ENCODE peak calls at places on chromosomes 7 and 10, in eight cellular contexts. One of them, this sample, is unnamed.
A peak's percentile ranks its signal among the peaks of the same experiment; 100 is the strongest.

GRCh38 chr7:155584763-155585531 is 38.6 kb upstream of the CNPY1 start:
- DNase-seq in stimulated activated CD8-positive, alpha-beta memory T cell treated with anti-CD3 and anti-CD28 coated beads, Interleukin-12 subunit alpha, Interleukin-12 subunit beta, amount 100 ng/mL, for 1 hour: no peak
- DNase-seq in AG08396: no peak
- DNase-seq in activated naive CD4-positive, alpha-beta T cell: no peak
- DNase-seq in activated T-cell treated with anti-CD3 and anti-CD28 coated beads, Interleukin-2, amount 50 U/mL, for 4 hours: no peak
- DNase-seq in amniotic epithelial cell: no peak
- DNase-seq in GM12891: no peak
- DNase-seq in epithelial cell of proximal tubule: no peak
- DNase-seq in this sample: no peak

GRCh38 chr7:155167706-155168365 is 97.7 kb downstream of the HTR5A start:
- DNase-seq in stimulated activated CD8-positive, alpha-beta memory T cell treated with anti-CD3 and anti-CD28 coated beads, Interleukin-12 subunit alpha, Interleukin-12 subunit beta, amount 100 ng/mL, for 1 hour: no peak
- DNase-seq in epithelial cell of proximal tubule: no peak
- DNase-seq in activated T-cell treated with anti-CD3 and anti-CD28 coated beads, Interleukin-2, amount 50 U/mL, for 4 hours: no peak
- DNase-seq in activated naive CD4-positive, alpha-beta T cell: no peak
- DNase-seq in AG08396: no peak
- DNase-seq in amniotic epithelial cell: no peak
- DNase-seq in GM12891: no peak
- DNase-seq in this sample: no peak

GRCh38 chr7:18788026-18788425 is 292.5 kb downstream of the HDAC9 start:
- DNase-seq in activated naive CD4-positive, alpha-beta T cell: no peak
- DNase-seq in GM12891: no peak
- DNase-seq in epithelial cell of proximal tubule: no peak
- DNase-seq in activated T-cell treated with anti-CD3 and anti-CD28 coated beads, Interleukin-2, amount 50 U/mL, for 4 hours: no peak
- DNase-seq in amniotic epithelial cell: peak; percentile 47
- DNase-seq in stimulated activated CD8-positive, alpha-beta memory T cell treated with anti-CD3 and anti-CD28 coated beads, Interleukin-12 subunit alpha, Interleukin-12 subunit beta, amount 100 ng/mL, for 1 hour: no peak
- DNase-seq in AG08396: no peak
- DNase-seq in this sample: no peak

GRCh38 chr10:36048236-36048635 is 406.1 kb upstream of the FZD8 start:
- DNase-seq in activated T-cell treated with anti-CD3 and anti-CD28 coated beads, Interleukin-2, amount 50 U/mL, for 4 hours: no peak
- DNase-seq in AG08396: no peak
- DNase-seq in stimulated activated CD8-positive, alpha-beta memory T cell treated with anti-CD3 and anti-CD28 coated beads, Interleukin-12 subunit alpha, Interleukin-12 subunit beta, amount 100 ng/mL, for 1 hour: no peak
- DNase-seq in activated naive CD4-positive, alpha-beta T cell: no peak
- DNase-seq in GM12891: no peak
- DNase-seq in amniotic epithelial cell: no peak
- DNase-seq in epithelial cell of proximal tubule: no peak
- DNase-seq in this sample: no peak

GRCh38 chr10:52961298-52961697 is 188.7 kb upstream of the MBL2 start:
- DNase-seq in AG08396: no peak
- DNase-seq in activated naive CD4-positive, alpha-beta T cell: no peak
- DNase-seq in GM12891: no peak
- DNase-seq in activated T-cell treated with anti-CD3 and anti-CD28 coated beads, Interleukin-2, amount 50 U/mL, for 4 hours: no peak
- DNase-seq in epithelial cell of proximal tubule: no peak
- DNase-seq in amniotic epithelial cell: no peak
- DNase-seq in stimulated activated CD8-positive, alpha-beta memory T cell treated with anti-CD3 and anti-CD28 coated beads, Interleukin-12 subunit alpha, Interleukin-12 subunit beta, amount 100 ng/mL, for 1 hour: no peak
- DNase-seq in this sample: no peak

GRCh38 chr10:28135258-28135657 is 136.4 kb upstream of the ODAD2 start:
- DNase-seq in stimulated activated CD8-positive, alpha-beta memory T cell treated with anti-CD3 and anti-CD28 coated beads, Interleukin-12 subunit alpha, Interleukin-12 subunit beta, amount 100 ng/mL, for 1 hour: no peak
- DNase-seq in GM12891: no peak
- DNase-seq in amniotic epithelial cell: no peak
- DNase-seq in activated naive CD4-positive, alpha-beta T cell: no peak
- DNase-seq in AG08396: no peak
- DNase-seq in epithelial cell of proximal tubule: no peak
- DNase-seq in activated T-cell treated with anti-CD3 and anti-CD28 coated beads, Interleukin-2, amount 50 U/mL, for 4 hours: no peak
- DNase-seq in this sample: no peak

GRCh38 chr7:95493247-95493646 is 7.5 kb downstream of the ASB4 start:
- DNase-seq in GM12891: no peak
- DNase-seq in activated naive CD4-positive, alpha-beta T cell: no peak
- DNase-seq in amniotic epithelial cell: peak; percentile 59
- DNase-seq in epithelial cell of proximal tubule: no peak
- DNase-seq in stimulated activated CD8-positive, alpha-beta memory T cell treated with anti-CD3 and anti-CD28 coated beads, Interleukin-12 subunit alpha, Interleukin-12 subunit beta, amount 100 ng/mL, for 1 hour: no peak
- DNase-seq in activated T-cell treated with anti-CD3 and anti-CD28 coated beads, Interleukin-2, amount 50 U/mL, for 4 hours: no peak
- DNase-seq in AG08396: no peak
- DNase-seq in this sample: no peak

GRCh38 chr10:118832242-118832651 is 77.5 kb upstream of the CACUL1 start:
- DNase-seq in GM12891: no peak
- DNase-seq in activated naive CD4-positive, alpha-beta T cell: no peak
- DNase-seq in AG08396: peak; percentile 57
- DNase-seq in epithelial cell of proximal tubule: no peak
- DNase-seq in stimulated activated CD8-positive, alpha-beta memory T cell treated with anti-CD3 and anti-CD28 coated beads, Interleukin-12 subunit alpha, Interleukin-12 subunit beta, amount 100 ng/mL, for 1 hour: no peak
- DNase-seq in activated T-cell treated with anti-CD3 and anti-CD28 coated beads, Interleukin-2, amount 50 U/mL, for 4 hours: no peak
- DNase-seq in amniotic epithelial cell: peak; percentile 8
- DNase-seq in this sample: peak; percentile 31

GRCh38 chr7:97001656-97002554 is 3.4 kb upstream of the DLX6 start:
- DNase-seq in AG08396: no peak
- DNase-seq in amniotic epithelial cell: no peak
- DNase-seq in activated naive CD4-positive, alpha-beta T cell: no peak
- DNase-seq in epithelial cell of proximal tubule: no peak
- DNase-seq in stimulated activated CD8-positive, alpha-beta memory T cell treated with anti-CD3 and anti-CD28 coated beads, Interleukin-12 subunit alpha, Interleukin-12 subunit beta, amount 100 ng/mL, for 1 hour: no peak
- DNase-seq in activated T-cell treated with anti-CD3 and anti-CD28 coated beads, Interleukin-2, amount 50 U/mL, for 4 hours: no peak
- DNase-seq in GM12891: no peak
- DNase-seq in this sample: no peak

GRCh38 chr7:108246227-108246837 is 116.2 kb upstream of the LAMB4 start:
- DNase-seq in AG08396: peak; percentile 76
- DNase-seq in amniotic epithelial cell: peak; percentile 78
- DNase-seq in activated naive CD4-positive, alpha-beta T cell: no peak
- DNase-seq in stimulated activated CD8-positive, alpha-beta memory T cell treated with anti-CD3 and anti-CD28 coated beads, Interleukin-12 subunit alpha, Interleukin-12 subunit beta, amount 100 ng/mL, for 1 hour: no peak
- DNase-seq in GM12891: no peak
- DNase-seq in activated T-cell treated with anti-CD3 and anti-CD28 coated beads, Interleukin-2, amount 50 U/mL, for 4 hours: no peak
- DNase-seq in epithelial cell of proximal tubule: peak; percentile 100
- DNase-seq in this sample: peak; percentile 52

GRCh38 chr10:7279303-7279702 is 131.5 kb downstream of the SFMBT2 start:
- DNase-seq in epithelial cell of proximal tubule: no peak
- DNase-seq in stimulated activated CD8-positive, alpha-beta memory T cell treated with anti-CD3 and anti-CD28 coated beads, Interleukin-12 subunit alpha, Interleukin-12 subunit beta, amount 100 ng/mL, for 1 hour: no peak
- DNase-seq in GM12891: no peak
- DNase-seq in activated T-cell treated with anti-CD3 and anti-CD28 coated beads, Interleukin-2, amount 50 U/mL, for 4 hours: no peak
- DNase-seq in activated naive CD4-positive, alpha-beta T cell: no peak
- DNase-seq in amniotic epithelial cell: no peak
- DNase-seq in AG08396: no peak
- DNase-seq in this sample: no peak

GRCh38 chr10:95356190-95356955 is 65.6 kb upstream of the PDLIM1 start:
- DNase-seq in epithelial cell of proximal tubule: no peak
- DNase-seq in amniotic epithelial cell: no peak
- DNase-seq in GM12891: no peak
- DNase-seq in AG08396: no peak
- DNase-seq in stimulated activated CD8-positive, alpha-beta memory T cell treated with anti-CD3 and anti-CD28 coated beads, Interleukin-12 subunit alpha, Interleukin-12 subunit beta, amount 100 ng/mL, for 1 hour: no peak
- DNase-seq in activated naive CD4-positive, alpha-beta T cell: no peak
- DNase-seq in activated T-cell treated with anti-CD3 and anti-CD28 coated beads, Interleukin-2, amount 50 U/mL, for 4 hours: no peak
- DNase-seq in this sample: no peak

GRCh38 chr10:116038259-116038658 is 234.7 kb downstream of the GFRA1 start:
- DNase-seq in GM12891: no peak
- DNase-seq in AG08396: peak; percentile 27
- DNase-seq in amniotic epithelial cell: peak; percentile 56
- DNase-seq in stimulated activated CD8-positive, alpha-beta memory T cell treated with anti-CD3 and anti-CD28 coated beads, Interleukin-12 subunit alpha, Interleukin-12 subunit beta, amount 100 ng/mL, for 1 hour: no peak
- DNase-seq in activated naive CD4-positive, alpha-beta T cell: no peak
- DNase-seq in activated T-cell treated with anti-CD3 and anti-CD28 coated beads, Interleukin-2, amount 50 U/mL, for 4 hours: no peak
- DNase-seq in epithelial cell of proximal tubule: peak; percentile 35
- DNase-seq in this sample: no peak

GRCh38 chr10:68553599-68553998 is 6.5 kb upstream of the TET1 start:
- DNase-seq in stimulated activated CD8-positive, alpha-beta memory T cell treated with anti-CD3 and anti-CD28 coated beads, Interleukin-12 subunit alpha, Interleukin-12 subunit beta, amount 100 ng/mL, for 1 hour: no peak
- DNase-seq in epithelial cell of proximal tubule: no peak
- DNase-seq in AG08396: no peak
- DNase-seq in GM12891: no peak
- DNase-seq in amniotic epithelial cell: no peak
- DNase-seq in activated T-cell treated with anti-CD3 and anti-CD28 coated beads, Interleukin-2, amount 50 U/mL, for 4 hours: no peak
- DNase-seq in activated naive CD4-positive, alpha-beta T cell: no peak
- DNase-seq in this sample: no peak

GRCh38 chr7:20330176-20330796 is 414 bp upstream of the ITGB8 start:
- DNase-seq in amniotic epithelial cell: peak; percentile 93
- DNase-seq in GM12891: peak; percentile 59
- DNase-seq in activated T-cell treated with anti-CD3 and anti-CD28 coated beads, Interleukin-2, amount 50 U/mL, for 4 hours: peak; percentile 19
- DNase-seq in epithelial cell of proximal tubule: peak; percentile 92
- DNase-seq in activated naive CD4-positive, alpha-beta T cell: no peak
- DNase-seq in stimulated activated CD8-positive, alpha-beta memory T cell treated with anti-CD3 and anti-CD28 coated beads, Interleukin-12 subunit alpha, Interleukin-12 subunit beta, amount 100 ng/mL, for 1 hour: no peak
- DNase-seq in AG08396: peak; percentile 89
- DNase-seq in this sample: peak; percentile 79

GRCh38 chr10:51564896-51565505 is 134.4 kb downstream of the CSTF2T start:
- DNase-seq in stimulated activated CD8-positive, alpha-beta memory T cell treated with anti-CD3 and anti-CD28 coated beads, Interleukin-12 subunit alpha, Interleukin-12 subunit beta, amount 100 ng/mL, for 1 hour: no peak
- DNase-seq in activated T-cell treated with anti-CD3 and anti-CD28 coated beads, Interleukin-2, amount 50 U/mL, for 4 hours: no peak
- DNase-seq in activated naive CD4-positive, alpha-beta T cell: no peak
- DNase-seq in AG08396: no peak
- DNase-seq in amniotic epithelial cell: no peak
- DNase-seq in GM12891: no peak
- DNase-seq in epithelial cell of proximal tubule: no peak
- DNase-seq in this sample: no peak

GRCh38 chr10:122060250-122060649 is 71.3 kb downstream of the TACC2 start:
- DNase-seq in GM12891: no peak
- DNase-seq in AG08396: no peak
- DNase-seq in activated T-cell treated with anti-CD3 and anti-CD28 coated beads, Interleukin-2, amount 50 U/mL, for 4 hours: no peak
- DNase-seq in stimulated activated CD8-positive, alpha-beta memory T cell treated with anti-CD3 and anti-CD28 coated beads, Interleukin-12 subunit alpha, Interleukin-12 subunit beta, amount 100 ng/mL, for 1 hour: no peak
- DNase-seq in amniotic epithelial cell: no peak
- DNase-seq in activated naive CD4-positive, alpha-beta T cell: no peak
- DNase-seq in epithelial cell of proximal tubule: no peak
- DNase-seq in this sample: peak; percentile 38

GRCh38 chr7:136071106-136071505 is 93.9 kb upstream of the MTPN start:
- DNase-seq in GM12891: no peak
- DNase-seq in amniotic epithelial cell: peak; percentile 85
- DNase-seq in activated naive CD4-positive, alpha-beta T cell: no peak
- DNase-seq in activated T-cell treated with anti-CD3 and anti-CD28 coated beads, Interleukin-2, amount 50 U/mL, for 4 hours: no peak
- DNase-seq in AG08396: no peak
- DNase-seq in epithelial cell of proximal tubule: no peak
- DNase-seq in stimulated activated CD8-positive, alpha-beta memory T cell treated with anti-CD3 and anti-CD28 coated beads, Interleukin-12 subunit alpha, Interleukin-12 subunit beta, amount 100 ng/mL, for 1 hour: no peak
- DNase-seq in this sample: no peak

GRCh38 chr7:32043688-32044087 is 26.5 kb downstream of the PDE1C start:
- DNase-seq in GM12891: no peak
- DNase-seq in activated T-cell treated with anti-CD3 and anti-CD28 coated beads, Interleukin-2, amount 50 U/mL, for 4 hours: no peak
- DNase-seq in activated naive CD4-positive, alpha-beta T cell: no peak
- DNase-seq in amniotic epithelial cell: peak; percentile 33
- DNase-seq in stimulated activated CD8-positive, alpha-beta memory T cell treated with anti-CD3 and anti-CD28 coated beads, Interleukin-12 subunit alpha, Interleukin-12 subunit beta, amount 100 ng/mL, for 1 hour: no peak
- DNase-seq in AG08396: no peak
- DNase-seq in epithelial cell of proximal tubule: peak; percentile 93
- DNase-seq in this sample: no peak

GRCh38 chr10:58565256-58565655 is 52.6 kb downstream of the BICC1 start:
- DNase-seq in GM12891: no peak
- DNase-seq in activated naive CD4-positive, alpha-beta T cell: no peak
- DNase-seq in stimulated activated CD8-positive, alpha-beta memory T cell treated with anti-CD3 and anti-CD28 coated beads, Interleukin-12 subunit alpha, Interleukin-12 subunit beta, amount 100 ng/mL, for 1 hour: no peak
- DNase-seq in epithelial cell of proximal tubule: no peak
- DNase-seq in AG08396: no peak
- DNase-seq in activated T-cell treated with anti-CD3 and anti-CD28 coated beads, Interleukin-2, amount 50 U/mL, for 4 hours: no peak
- DNase-seq in amniotic epithelial cell: no peak
- DNase-seq in this sample: no peak

GRCh38 chr10:121070257-121070656 is 219.1 kb downstream of the WDR11 start:
- DNase-seq in activated T-cell treated with anti-CD3 and anti-CD28 coated beads, Interleukin-2, amount 50 U/mL, for 4 hours: no peak
- DNase-seq in AG08396: no peak
- DNase-seq in stimulated activated CD8-positive, alpha-beta memory T cell treated with anti-CD3 and anti-CD28 coated beads, Interleukin-12 subunit alpha, Interleukin-12 subunit beta, amount 100 ng/mL, for 1 hour: no peak
- DNase-seq in GM12891: no peak
- DNase-seq in amniotic epithelial cell: no peak
- DNase-seq in activated naive CD4-positive, alpha-beta T cell: no peak
- DNase-seq in epithelial cell of proximal tubule: no peak
- DNase-seq in this sample: no peak

GRCh38 chr10:23417254-23417653 is 21.6 kb upstream of the OTUD1 start:
- DNase-seq in GM12891: no peak
- DNase-seq in amniotic epithelial cell: no peak
- DNase-seq in activated T-cell treated with anti-CD3 and anti-CD28 coated beads, Interleukin-2, amount 50 U/mL, for 4 hours: no peak
- DNase-seq in epithelial cell of proximal tubule: no peak
- DNase-seq in AG08396: no peak
- DNase-seq in stimulated activated CD8-positive, alpha-beta memory T cell treated with anti-CD3 and anti-CD28 coated beads, Interleukin-12 subunit alpha, Interleukin-12 subunit beta, amount 100 ng/mL, for 1 hour: no peak
- DNase-seq in activated naive CD4-positive, alpha-beta T cell: no peak
- DNase-seq in this sample: no peak

GRCh38 chr10:4174197-4174596 is 389.2 kb upstream of the KLF6 start:
- DNase-seq in activated naive CD4-positive, alpha-beta T cell: no peak
- DNase-seq in activated T-cell treated with anti-CD3 and anti-CD28 coated beads, Interleukin-2, amount 50 U/mL, for 4 hours: no peak
- DNase-seq in GM12891: no peak
- DNase-seq in epithelial cell of proximal tubule: no peak
- DNase-seq in stimulated activated CD8-positive, alpha-beta memory T cell treated with anti-CD3 and anti-CD28 coated beads, Interleukin-12 subunit alpha, Interleukin-12 subunit beta, amount 100 ng/mL, for 1 hour: no peak
- DNase-seq in amniotic epithelial cell: no peak
- DNase-seq in AG08396: no peak
- DNase-seq in this sample: no peak

GRCh38 chr10:131195116-131195515 is 116.4 kb downstream of the TCERG1L start:
- DNase-seq in GM12891: no peak
- DNase-seq in epithelial cell of proximal tubule: no peak
- DNase-seq in AG08396: no peak
- DNase-seq in stimulated activated CD8-positive, alpha-beta memory T cell treated with anti-CD3 and anti-CD28 coated beads, Interleukin-12 subunit alpha, Interleukin-12 subunit beta, amount 100 ng/mL, for 1 hour: no peak
- DNase-seq in activated T-cell treated with anti-CD3 and anti-CD28 coated beads, Interleukin-2, amount 50 U/mL, for 4 hours: no peak
- DNase-seq in activated naive CD4-positive, alpha-beta T cell: no peak
- DNase-seq in amniotic epithelial cell: no peak
- DNase-seq in this sample: no peak

GRCh38 chr10:53487019-53487983 is 714.7 kb upstream of the MBL2 start:
- DNase-seq in AG08396: no peak
- DNase-seq in activated T-cell treated with anti-CD3 and anti-CD28 coated beads, Interleukin-2, amount 50 U/mL, for 4 hours: no peak
- DNase-seq in GM12891: no peak
- DNase-seq in amniotic epithelial cell: no peak
- DNase-seq in epithelial cell of proximal tubule: no peak
- DNase-seq in stimulated activated CD8-positive, alpha-beta memory T cell treated with anti-CD3 and anti-CD28 coated beads, Interleukin-12 subunit alpha, Interleukin-12 subunit beta, amount 100 ng/mL, for 1 hour: no peak
- DNase-seq in activated naive CD4-positive, alpha-beta T cell: no peak
- DNase-seq in this sample: no peak

GRCh38 chr10:98399784-98400183 is 15.2 kb downstream of the PYROXD2 start:
- DNase-seq in AG08396: no peak
- DNase-seq in activated T-cell treated with anti-CD3 and anti-CD28 coated beads, Interleukin-2, amount 50 U/mL, for 4 hours: no peak
- DNase-seq in stimulated activated CD8-positive, alpha-beta memory T cell treated with anti-CD3 and anti-CD28 coated beads, Interleukin-12 subunit alpha, Interleukin-12 subunit beta, amount 100 ng/mL, for 1 hour: no peak
- DNase-seq in GM12891: no peak
- DNase-seq in epithelial cell of proximal tubule: no peak
- DNase-seq in activated naive CD4-positive, alpha-beta T cell: no peak
- DNase-seq in amniotic epithelial cell: no peak
- DNase-seq in this sample: no peak

GRCh38 chr7:155702616-155703015 is 58.2 kb downstream of the RBM33 start:
- DNase-seq in stimulated activated CD8-positive, alpha-beta memory T cell treated with anti-CD3 and anti-CD28 coated beads, Interleukin-12 subunit alpha, Interleukin-12 subunit beta, amount 100 ng/mL, for 1 hour: no peak
- DNase-seq in activated T-cell treated with anti-CD3 and anti-CD28 coated beads, Interleukin-2, amount 50 U/mL, for 4 hours: no peak
- DNase-seq in GM12891: no peak
- DNase-seq in epithelial cell of proximal tubule: no peak
- DNase-seq in amniotic epithelial cell: peak; percentile 10
- DNase-seq in AG08396: no peak
- DNase-seq in activated naive CD4-positive, alpha-beta T cell: no peak
- DNase-seq in this sample: no peak

GRCh38 chr7:112414855-112415490 is 35.3 kb upstream of the IFRD1 start:
- DNase-seq in activated T-cell treated with anti-CD3 and anti-CD28 coated beads, Interleukin-2, amount 50 U/mL, for 4 hours: no peak
- DNase-seq in activated naive CD4-positive, alpha-beta T cell: no peak
- DNase-seq in amniotic epithelial cell: peak; percentile 51
- DNase-seq in GM12891: no peak
- DNase-seq in epithelial cell of proximal tubule: no peak
- DNase-seq in AG08396: peak; percentile 29
- DNase-seq in stimulated activated CD8-positive, alpha-beta memory T cell treated with anti-CD3 and anti-CD28 coated beads, Interleukin-12 subunit alpha, Interleukin-12 subunit beta, amount 100 ng/mL, for 1 hour: no peak
- DNase-seq in this sample: peak; percentile 22

GRCh38 chr7:32929430-32930161 is 27.6 kb upstream of the FKBP9 start:
- DNase-seq in epithelial cell of proximal tubule: no peak
- DNase-seq in amniotic epithelial cell: peak; percentile 61
- DNase-seq in GM12891: no peak
- DNase-seq in AG08396: no peak
- DNase-seq in activated naive CD4-positive, alpha-beta T cell: no peak
- DNase-seq in activated T-cell treated with anti-CD3 and anti-CD28 coated beads, Interleukin-2, amount 50 U/mL, for 4 hours: no peak
- DNase-seq in stimulated activated CD8-positive, alpha-beta memory T cell treated with anti-CD3 and anti-CD28 coated beads, Interleukin-12 subunit alpha, Interleukin-12 subunit beta, amount 100 ng/mL, for 1 hour: no peak
- DNase-seq in this sample: no peak

GRCh38 chr7:7970620-7971307 is 2.2 kb downstream of the GLCCI1 start:
- DNase-seq in stimulated activated CD8-positive, alpha-beta memory T cell treated with anti-CD3 and anti-CD28 coated beads, Interleukin-12 subunit alpha, Interleukin-12 subunit beta, amount 100 ng/mL, for 1 hour: no peak
- DNase-seq in GM12891: no peak
- DNase-seq in epithelial cell of proximal tubule: no peak
- DNase-seq in activated T-cell treated with anti-CD3 and anti-CD28 coated beads, Interleukin-2, amount 50 U/mL, for 4 hours: no peak
- DNase-seq in activated naive CD4-positive, alpha-beta T cell: no peak
- DNase-seq in amniotic epithelial cell: peak; percentile 48
- DNase-seq in AG08396: no peak
- DNase-seq in this sample: no peak

GRCh38 chr10:1472605-1473004 is 264.7 kb downstream of the ADARB2 start:
- DNase-seq in activated naive CD4-positive, alpha-beta T cell: no peak
- DNase-seq in epithelial cell of proximal tubule: no peak
- DNase-seq in GM12891: no peak
- DNase-seq in AG08396: no peak
- DNase-seq in amniotic epithelial cell: no peak
- DNase-seq in stimulated activated CD8-positive, alpha-beta memory T cell treated with anti-CD3 and anti-CD28 coated beads, Interleukin-12 subunit alpha, Interleukin-12 subunit beta, amount 100 ng/mL, for 1 hour: no peak
- DNase-seq in activated T-cell treated with anti-CD3 and anti-CD28 coated beads, Interleukin-2, amount 50 U/mL, for 4 hours: no peak
- DNase-seq in this sample: no peak

GRCh38 chr7:92456241-92456640 is 9.0 kb downstream of the GATAD1 start:
- DNase-seq in epithelial cell of proximal tubule: no peak
- DNase-seq in stimulated activated CD8-positive, alpha-beta memory T cell treated with anti-CD3 and anti-CD28 coated beads, Interleukin-12 subunit alpha, Interleukin-12 subunit beta, amount 100 ng/mL, for 1 hour: no peak
- DNase-seq in GM12891: no peak
- DNase-seq in activated naive CD4-positive, alpha-beta T cell: no peak
- DNase-seq in activated T-cell treated with anti-CD3 and anti-CD28 coated beads, Interleukin-2, amount 50 U/mL, for 4 hours: no peak
- DNase-seq in AG08396: no peak
- DNase-seq in amniotic epithelial cell: no peak
- DNase-seq in this sample: no peak

GRCh38 chr10:89310092-89310886 is 8.4 kb downstream of the IFIT2 start:
- DNase-seq in GM12891: no peak
- DNase-seq in AG08396: no peak
- DNase-seq in stimulated activated CD8-positive, alpha-beta memory T cell treated with anti-CD3 and anti-CD28 coated beads, Interleukin-12 subunit alpha, Interleukin-12 subunit beta, amount 100 ng/mL, for 1 hour: no peak
- DNase-seq in amniotic epithelial cell: no peak
- DNase-seq in activated naive CD4-positive, alpha-beta T cell: no peak
- DNase-seq in activated T-cell treated with anti-CD3 and anti-CD28 coated beads, Interleukin-2, amount 50 U/mL, for 4 hours: no peak
- DNase-seq in epithelial cell of proximal tubule: no peak
- DNase-seq in this sample: no peak

GRCh38 chr10:70537398-70538194 is 59.0 kb downstream of the PALD1 start:
- DNase-seq in stimulated activated CD8-positive, alpha-beta memory T cell treated with anti-CD3 and anti-CD28 coated beads, Interleukin-12 subunit alpha, Interleukin-12 subunit beta, amount 100 ng/mL, for 1 hour: no peak
- DNase-seq in epithelial cell of proximal tubule: no peak
- DNase-seq in activated T-cell treated with anti-CD3 and anti-CD28 coated beads, Interleukin-2, amount 50 U/mL, for 4 hours: peak; percentile 15
- DNase-seq in activated naive CD4-positive, alpha-beta T cell: no peak
- DNase-seq in GM12891: peak; percentile 46
- DNase-seq in amniotic epithelial cell: no peak
- DNase-seq in AG08396: no peak
- DNase-seq in this sample: no peak